ENCODE peak calls at places on chromosomes 6 and 20, in four cellular contexts. X, F, S and W are unnamed samples.

GRCh38 chr6:9783567-9783966 is 631.3 kb downstream of the TFAP2A start:
- DNase-seq in S (peak), X (no peak), F (no peak), W (peak)

GRCh38 chr20:24686156-24686555 is 216.7 kb downstream of the SYNDIG1 start:
- DNase-seq in F (no peak), X (no peak), S (no peak), W (no peak)

GRCh38 chr6:131948692-131949614 is 2.2 kb downstream of the CCN2 start:
- DNase-seq in F (no peak), X (no peak), S (peak), W (no peak)

GRCh38 chr6:127550403-127550802 is 26.6 kb upstream of the C6orf58 start:
- DNase-seq in S (peak), X (no peak), F (no peak), W (no peak)

GRCh38 chr20:38881806-38882440 is 44.3 kb upstream of the FAM83D start:
- DNase-seq in F (no peak), S (no peak), X (no peak), W (no peak)

GRCh38 chr20:62014889-62015375 is 50.7 kb downstream of the TAF4 start:
- DNase-seq in X (no peak), S (no peak), F (no peak), W (no peak)

GRCh38 chr6:113662688-113663333 is 194.3 kb upstream of the MARCKS start:
- DNase-seq in S (no peak), F (no peak), X (no peak), W (peak)

GRCh38 chr20:32485126-32485769 is 99.9 kb downstream of the NOL4L start:
- DNase-seq in X (peak), S (peak), F (peak), W (peak)

GRCh38 chr20:15860850-15861249 is 712.4 kb downstream of the KIF16B start:
- DNase-seq in X (no peak), S (no peak), F (no peak), W (no peak)

GRCh38 chr20:32642257-32643046 is 31.3 kb downstream of the C20orf203 start:
- DNase-seq in F (no peak), X (no peak), S (no peak), W (peak)

GRCh38 chr20:41290804-41291389 is 26.6 kb downstream of the ZHX3 start:
- DNase-seq in X (no peak), S (no peak), F (no peak), W (no peak)

GRCh38 chr6:130034815-130035146 is 16.4 kb downstream of the L3MBTL3 start:
- DNase-seq in F (no peak), X (no peak), S (no peak), W (no peak)

GRCh38 chr6:12029979-12030737 is 18.0 kb downstream of the HIVEP1 start:
- DNase-seq in X (no peak), F (no peak), S (no peak), W (no peak)

GRCh38 chr20:41148956-41149355 is 11.6 kb downstream of the PLCG1 start:
- DNase-seq in S (no peak), F (no peak), X (no peak), W (no peak)

GRCh38 chr6:122887941-122888340 is 98.9 kb downstream of the SMPDL3A start:
- DNase-seq in X (no peak), F (no peak), S (no peak), W (no peak)

GRCh38 chr6:148525453-148525852 is 182.8 kb downstream of the SASH1 start:
- DNase-seq in X (no peak), F (no peak), S (peak), W (peak)

GRCh38 chr6:138346302-138347195 is 31.2 kb upstream of the SMIM28 start:
- DNase-seq in X (no peak), F (no peak), S (peak), W (no peak)

GRCh38 chr20:40176442-40176841 is 512.6 kb downstream of the MAFB start:
- DNase-seq in S (no peak), F (no peak), X (no peak), W (no peak)

GRCh38 chr20:63274381-63275228 is 2.0 kb downstream of the ARFGAP1 start:
- DNase-seq in X (no peak), F (no peak), S (no peak), W (no peak)

GRCh38 chr6:158014505-158015187 is 33.0 kb downstream of the SYNJ2 start:
- DNase-seq in X (no peak), F (no peak), S (no peak), W (peak)

GRCh38 chr6:8130399-8130798 is 28.1 kb upstream of the EEF1E1 start:
- DNase-seq in F (no peak), S (no peak), X (no peak), W (no peak)

GRCh38 chr6:2237001-2237400 is 8.4 kb downstream of the GMDS start:
- DNase-seq in X (no peak), S (peak), F (no peak), W (no peak)

GRCh38 chr6:170212051-170212756 is 78.7 kb downstream of the DLL1 start:
- DNase-seq in X (no peak), S (no peak), F (no peak), W (no peak)

GRCh38 chr6:10837009-10837691 is 1.2 kb downstream of the MAK start:
- DNase-seq in X (no peak), F (no peak), S (peak), W (peak)

GRCh38 chr20:57013741-57014140 is 252.7 kb downstream of the BMP7 start:
- DNase-seq in F (no peak), X (no peak), S (no peak), W (no peak)

GRCh38 chr6:45253457-45253856 is 74.7 kb upstream of the RUNX2 start:
- DNase-seq in X (no peak), S (no peak), F (no peak), W (no peak)

GRCh38 chr20:36646678-36647077 is 682 bp upstream of the SLA2 start:
- DNase-seq in X (no peak), F (no peak), S (no peak), W (no peak)

GRCh38 chr6:38612386-38612965 is 27.3 kb downstream of the BTBD9 start:
- DNase-seq in X (no peak), F (no peak), S (peak), W (no peak)

GRCh38 chr6:127716425-127716930 is 139.5 kb downstream of the C6orf58 start:
- DNase-seq in S (no peak), X (no peak), F (no peak), W (no peak)

GRCh38 chr6:159267165-159267564 is 98.0 kb downstream of the FNDC1 start:
- DNase-seq in S (peak), F (no peak), X (no peak), W (no peak)

GRCh38 chr6:159313023-159313422 is 143.8 kb downstream of the FNDC1 start:
- DNase-seq in X (no peak), S (no peak), F (no peak), W (no peak)

GRCh38 chr20:8646026-8646425 is 422.9 kb upstream of the PLCB4 start:
- DNase-seq in F (no peak), S (peak), X (no peak), W (no peak)

GRCh38 chr6:125793863-125794262 is 3.1 kb downstream of the NCOA7 start:
- DNase-seq in F (no peak), X (no peak), S (peak), W (no peak)

GRCh38 chr6:133542056-133542821 is 301.1 kb downstream of the EYA4 start:
- DNase-seq in S (peak), F (no peak), X (no peak), W (no peak)

GRCh38 chr20:59014680-59015389 is 4.4 kb upstream of the TUBB1 start:
- DNase-seq in F (no peak), X (no peak), S (no peak), W (no peak)

GRCh38 chr6:16819752-16820151 is 58.5 kb upstream of the ATXN1 start:
- DNase-seq in X (no peak), F (no peak), S (peak), W (peak)

GRCh38 chr20:26315054-26315453 is 618.4 kb upstream of the ZNF337 start:
- DNase-seq in X (no peak), F (no peak), S (no peak), W (no peak)